ENCODE peak calls at places on chromosome 17, in six cellular contexts. One of them, this sample, is unnamed.
A peak's percentile ranks its signal among the peaks of the same experiment; 100 is the strongest.

GRCh38 chr17:2057130-2057713 is 2.3 kb downstream of the HIC1 start:
- DNase-seq in H54: no peak
- DNase-seq in NCI-H1694: no peak
- DNase-seq in cardiac muscle cell: peak; percentile 46
- DNase-seq in erythroblast: no peak
- DNase-seq in effector CD8-positive, alpha-beta T cell: no peak
- DNase-seq in this sample: no peak

GRCh38 chr17:40932608-40933007 is 4.8 kb downstream of the KRT23 start:
- DNase-seq in H54: no peak
- DNase-seq in NCI-H1694: no peak
- DNase-seq in cardiac muscle cell: no peak
- DNase-seq in erythroblast: no peak
- DNase-seq in effector CD8-positive, alpha-beta T cell: no peak
- DNase-seq in this sample: no peak

GRCh38 chr17:66985338-66985737 is 20.8 kb downstream of the CACNG4 start:
- DNase-seq in H54: no peak
- DNase-seq in NCI-H1694: no peak
- DNase-seq in cardiac muscle cell: no peak
- DNase-seq in erythroblast: no peak
- DNase-seq in effector CD8-positive, alpha-beta T cell: no peak
- DNase-seq in this sample: no peak

GRCh38 chr17:66829386-66829864 is 5.5 kb upstream of the CACNG5 start:
- DNase-seq in H54: peak; percentile 73
- DNase-seq in NCI-H1694: no peak
- DNase-seq in cardiac muscle cell: peak; percentile 89
- DNase-seq in erythroblast: peak; percentile 24
- DNase-seq in effector CD8-positive, alpha-beta T cell: no peak
- DNase-seq in this sample: peak; percentile 45

GRCh38 chr17:69729937-69730336 is 315.4 kb downstream of the MAP2K6 start:
- DNase-seq in H54: peak; percentile 12
- DNase-seq in NCI-H1694: no peak
- DNase-seq in cardiac muscle cell: no peak
- DNase-seq in erythroblast: no peak
- DNase-seq in effector CD8-positive, alpha-beta T cell: no peak
- DNase-seq in this sample: no peak

GRCh38 chr17:50865060-50865867 is 890 bp downstream of the TOB1 start:
- DNase-seq in H54: no peak
- DNase-seq in NCI-H1694: no peak
- DNase-seq in cardiac muscle cell: peak; percentile 66
- DNase-seq in erythroblast: peak; percentile 84
- DNase-seq in effector CD8-positive, alpha-beta T cell: peak; percentile 30
- DNase-seq in this sample: peak; percentile 70

GRCh38 chr17:72846399-72846798 is 246.1 kb downstream of the SLC39A11 start:
- DNase-seq in H54: no peak
- DNase-seq in NCI-H1694: no peak
- DNase-seq in cardiac muscle cell: no peak
- DNase-seq in erythroblast: no peak
- DNase-seq in effector CD8-positive, alpha-beta T cell: no peak
- DNase-seq in this sample: no peak

GRCh38 chr17:30696234-30696633 is 128.3 kb downstream of the CRLF3 start:
- DNase-seq in H54: no peak
- DNase-seq in NCI-H1694: no peak
- DNase-seq in cardiac muscle cell: no peak
- DNase-seq in erythroblast: no peak
- DNase-seq in effector CD8-positive, alpha-beta T cell: no peak
- DNase-seq in this sample: no peak

GRCh38 chr17:43855061-43855460 is 8.1 kb downstream of the CD300LG start:
- DNase-seq in H54: no peak
- DNase-seq in NCI-H1694: no peak
- DNase-seq in cardiac muscle cell: no peak
- DNase-seq in erythroblast: no peak
- DNase-seq in effector CD8-positive, alpha-beta T cell: no peak
- DNase-seq in this sample: no peak

GRCh38 chr17:45371414-45372324 is 54.8 kb upstream of the MAP3K14 start:
- DNase-seq in H54: peak; percentile 96
- DNase-seq in NCI-H1694: no peak
- DNase-seq in cardiac muscle cell: peak; percentile 91
- DNase-seq in erythroblast: peak; percentile 41
- DNase-seq in effector CD8-positive, alpha-beta T cell: no peak
- DNase-seq in this sample: no peak

GRCh38 chr17:76307299-76307965 is 644 bp downstream of the QRICH2 start:
- DNase-seq in H54: no peak
- DNase-seq in NCI-H1694: no peak
- DNase-seq in cardiac muscle cell: no peak
- DNase-seq in erythroblast: no peak
- DNase-seq in effector CD8-positive, alpha-beta T cell: no peak
- DNase-seq in this sample: no peak